ENCODE peak calls at places on chromosomes 13 and 19, in seven cellular contexts. I is hepatocyte; H is CD8-positive, alpha-beta memory T cell; N is cardiac muscle cell; J is aorta; O is suprapubic skin; G is transverse colon. F is an unnamed sample.

GRCh38 chr19:12649941-12650340 is 16.6 kb downstream of the MAN2B1 start:
- DNase-seq in I (no peak), H (no peak), N (no peak), J (no peak), O (no peak), G (no peak), F (no peak)

GRCh38 chr13:79492918-79493594 is 12.1 kb downstream of the NDFIP2 start:
- DNase-seq in I (no peak), H (no peak), N (no peak), J (no peak), O (no peak), G (no peak), F (no peak)

GRCh38 chr13:43289458-43290255 is 266.3 kb downstream of the DNAJC15 start:
- DNase-seq in I (no peak), H (no peak), N (no peak), J (no peak), O (no peak), G (no peak), F (no peak)

GRCh38 chr19:31378404-31378803 is 29.2 kb upstream of the TSHZ3 start:
- DNase-seq in I (peak; percentile 32), H (no peak), N (peak; percentile 97), J (no peak), O (no peak), G (peak; percentile 15), F (no peak)

GRCh38 chr19:41587101-41587837 is 11.3 kb downstream of the CEACAM21 start:
- DNase-seq in I (no peak), H (no peak), N (no peak), J (no peak), O (no peak), G (no peak), F (no peak)

GRCh38 chr13:43522788-43523187 is 264.0 kb downstream of the ENOX1 start:
- DNase-seq in I (no peak), H (no peak), N (peak; percentile 54), J (no peak), O (no peak), G (no peak), F (no peak)

GRCh38 chr19:41299755-41300089 is 10.2 kb upstream of the CCDC97 start:
- DNase-seq in I (peak; percentile 64), H (peak; percentile 60), N (peak; percentile 78), J (peak; percentile 75), O (no peak), G (peak; percentile 66), F (no peak)

GRCh38 chr13:93948523-93948922 is 531.0 kb downstream of the DCT start:
- DNase-seq in I (no peak), H (no peak), N (no peak), J (no peak), O (no peak), G (no peak), F (no peak)

GRCh38 chr19:49133621-49134454 is 14.5 kb downstream of the PPFIA3 start:
- DNase-seq in I (no peak), H (no peak), N (peak; percentile 68), J (peak; percentile 88), O (no peak), G (peak; percentile 85), F (peak; percentile 39)

GRCh38 chr13:73698859-73699258 is 435.3 kb downstream of the KLF12 start:
- DNase-seq in I (no peak), H (no peak), N (no peak), J (no peak), O (no peak), G (no peak), F (no peak)

GRCh38 chr19:28847468-28847867 is 365.5 kb downstream of the UQCRFS1 start:
- DNase-seq in I (peak; percentile 19), H (no peak), N (peak; percentile 14), J (no peak), O (no peak), G (no peak), F (no peak)

GRCh38 chr13:23986619-23987018 is 89.3 kb upstream of the C1QTNF9B start:
- DNase-seq in I (no peak), H (no peak), N (peak; percentile 99), J (no peak), O (no peak), G (no peak), F (no peak)

GRCh38 chr13:21595546-21595822 is 8.5 kb downstream of the MICU2 start:
- DNase-seq in I (no peak), H (no peak), N (no peak), J (no peak), O (no peak), G (no peak), F (no peak)

GRCh38 chr13:60146491-60146890 is 17.2 kb downstream of the DIAPH3 start:
- DNase-seq in I (no peak), H (no peak), N (peak; percentile 58), J (no peak), O (no peak), G (no peak), F (no peak)

GRCh38 chr19:41409288-41409687 is 11.7 kb downstream of the BCKDHA start:
- DNase-seq in I (peak; percentile 88), H (no peak), N (peak; percentile 54), J (no peak), O (no peak), G (no peak), F (no peak)

GRCh38 chr19:39333507-39333906 is 2.3 kb downstream of the GMFG start:
- DNase-seq in I (no peak), H (no peak), N (no peak), J (no peak), O (no peak), G (no peak), F (no peak)

GRCh38 chr19:36140289-36141038 is 598 bp downstream of the CAPNS1 start:
- DNase-seq in I (peak; percentile 71), H (peak; percentile 50), N (peak; percentile 58), J (peak; percentile 84), O (peak; percentile 85), G (peak; percentile 53), F (peak; percentile 63)

GRCh38 chr13:113815151-113816058 is 48.5 kb downstream of the GAS6 start:
- DNase-seq in I (no peak), H (peak; percentile 49), N (no peak), J (no peak), O (no peak), G (no peak), F (no peak)

GRCh38 chr13:40818926-40819325 is 29.5 kb downstream of the SLC25A15 start:
- DNase-seq in I (no peak), H (no peak), N (no peak), J (no peak), O (no peak), G (no peak), F (no peak)

GRCh38 chr19:40403262-40403984 is 9.8 kb downstream of the PRX start:
- DNase-seq in I (peak; percentile 93), H (peak; percentile 69), N (peak; percentile 96), J (peak; percentile 98), O (peak; percentile 96), G (peak; percentile 95), F (peak; percentile 68)

GRCh38 chr19:2998642-2999041 is 21.3 kb downstream of the TLE6 start:
- DNase-seq in I (no peak), H (no peak), N (no peak), J (no peak), O (no peak), G (no peak), F (no peak)

GRCh38 chr19:47510516-47511127 is 4.2 kb downstream of the NAPA start:
- DNase-seq in I (no peak), H (no peak), N (no peak), J (no peak), O (no peak), G (no peak), F (no peak)
- H3K4me1 ChIP-seq in I (peaks cover 29% of the 10 kb centered on the region), H (peaks cover 35% of the 10 kb centered on the region), N (no peaks in the 10 kb centered on the region), J (no peaks in the 10 kb centered on the region), O (peaks cover 86% of the 10 kb centered on the region), G (peaks cover 33% of the 10 kb centered on the region), F (peaks cover 31% of the 10 kb centered on the region)

GRCh38 chr19:55528030-55528801 is 8.7 kb downstream of the SBK2 start:
- DNase-seq in I (peak; percentile 37), H (no peak), N (peak; percentile 29), J (no peak), O (no peak), G (no peak), F (no peak)
- H3K27ac ChIP-seq in I (no peak overlapping the region), H (no peak overlapping the region), N (no peak overlapping the region), J (no peak overlapping the region), O (no peak overlapping the region), G (no peak overlapping the region), F (no peak overlapping the region)

GRCh38 chr19:11035441-11036377 is 53.6 kb upstream of the LDLR start:
- DNase-seq in I (peak; percentile 92), H (peak; percentile 67), N (peak; percentile 92), J (peak; percentile 97), O (peak; percentile 95), G (peak; percentile 95), F (peak; percentile 75)
- H3K36me3 ChIP-seq in I (peaks cover 7% of the 10 kb centered on the region), H (peaks cover 25% of the 10 kb centered on the region), N (peaks cover 58% of the 10 kb centered on the region), J (peaks cover 7% of the 10 kb centered on the region), O (peaks cover 89% of the 10 kb centered on the region), G (no peaks in the 10 kb centered on the region), F (peaks cover 4% of the 10 kb centered on the region)

DNA sequence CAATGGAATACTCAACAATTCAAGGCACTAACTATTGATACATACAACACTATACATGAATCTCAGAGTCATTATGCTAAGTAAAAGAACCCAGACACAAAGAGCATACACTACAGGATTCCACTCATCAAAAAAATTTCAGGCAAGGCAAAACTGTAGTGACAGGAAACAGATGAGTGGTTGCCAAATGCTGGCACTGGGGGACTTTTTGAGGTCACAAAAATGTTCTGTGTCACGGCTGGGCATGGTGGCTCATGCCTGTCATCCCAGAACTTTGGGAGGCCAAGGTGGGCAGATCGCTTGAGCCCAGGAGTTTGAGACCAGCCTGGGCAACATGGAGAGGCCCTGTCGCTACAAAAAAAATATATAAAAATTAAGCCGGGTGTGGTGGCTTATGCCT is 129.4 kb downstream of the KL start:
- DNase-seq in I (no peak), H (no peak), N (no peak), J (no peak), O (no peak), G (no peak), F (no peak)
- H3K4me1 ChIP-seq in I (no peaks in the 10 kb centered on the region), H (no peaks in the 10 kb centered on the region), N (no peaks in the 10 kb centered on the region), J (peaks cover 3% of the 10 kb centered on the region), O (no peaks in the 10 kb centered on the region), G (no peaks in the 10 kb centered on the region), F (no peaks in the 10 kb centered on the region)

GRCh38 chr19:33303791-33304759 is 1.7 kb upstream of the CEBPA start:
- DNase-seq in I (peak; percentile 31), H (no peak), N (peak; percentile 14), J (no peak), O (no peak), G (peak; percentile 31), F (no peak)
- H3K27ac ChIP-seq in I (peak overlapping the region; percentile 100), H (no peak overlapping the region), N (no peak overlapping the region), J (no peak overlapping the region), O (peak overlapping the region; percentile 89), G (peak overlapping the region; percentile 90), F (no peak overlapping the region)

DNA sequence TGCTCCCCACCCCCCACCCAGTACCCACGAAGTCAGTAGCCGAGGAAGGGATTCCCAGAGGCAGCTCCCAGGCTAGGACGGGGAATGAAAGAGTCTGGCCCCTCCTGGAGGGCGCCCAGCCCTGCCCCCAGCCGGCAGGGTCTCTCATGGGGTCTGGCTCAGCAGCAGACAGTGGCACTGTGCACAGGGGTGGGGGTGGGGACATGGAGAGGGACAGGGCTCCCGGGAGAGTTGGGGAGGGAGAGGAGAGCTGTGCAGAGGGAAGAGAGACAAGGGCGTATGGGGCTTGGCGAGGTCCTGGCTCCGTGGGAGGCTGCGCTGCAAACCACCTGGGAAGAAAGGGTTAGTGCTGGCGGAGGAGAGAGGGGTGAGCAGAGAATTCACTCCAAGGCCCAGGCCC is 27.7 kb upstream of the ASF1B start:
- DNase-seq in I (no peak), H (no peak), N (no peak), J (no peak), O (no peak), G (no peak), F (no peak)
- H3K36me3 ChIP-seq in I (no peaks in the 10 kb centered on the region), H (no peaks in the 10 kb centered on the region), N (no peaks in the 10 kb centered on the region), J (peaks cover 2% of the 10 kb centered on the region), O (peaks cover 31% of the 10 kb centered on the region), G (no peaks in the 10 kb centered on the region), F (peaks cover 35% of the 10 kb centered on the region)

F was measured in naive thymus-derived CD4-positive, alpha-beta T cell.